ENCODE peak calls at places on chromosomes 7 and 10, in five cellular contexts. One of them, this sample, is unnamed.

GRCh38 chr7:11026452-11027359 is 53.0 kb downstream of the PHF14 start:
- DNase-seq in MG63: no peak
- DNase-seq in thoracic aorta: no peak
- DNase-seq in left ventricle myocardium inferior: no peak
- DNase-seq in naive thymus-derived CD4-positive, alpha-beta T cell: no peak
- DNase-seq in this sample: no peak

GRCh38 chr7:158265743-158266080 is 321.9 kb downstream of the PTPRN2 start:
- DNase-seq in MG63: no peak
- DNase-seq in thoracic aorta: no peak
- DNase-seq in left ventricle myocardium inferior: no peak
- DNase-seq in naive thymus-derived CD4-positive, alpha-beta T cell: no peak
- DNase-seq in this sample: no peak

GRCh38 chr10:80356563-80356999 is at the start of the genes DYDC1 and DYDC2:
- DNase-seq in MG63: peak; percentile 56
- DNase-seq in thoracic aorta: no peak
- DNase-seq in left ventricle myocardium inferior: peak; percentile 45
- DNase-seq in naive thymus-derived CD4-positive, alpha-beta T cell: peak; percentile 46
- DNase-seq in this sample: peak; percentile 3

GRCh38 chr10:3805227-3805790 is 20.3 kb upstream of the KLF6 start:
- DNase-seq in MG63: peak; percentile 34
- DNase-seq in thoracic aorta: peak; percentile 21
- DNase-seq in left ventricle myocardium inferior: no peak
- DNase-seq in naive thymus-derived CD4-positive, alpha-beta T cell: peak; percentile 40
- DNase-seq in this sample: peak; percentile 89

GRCh38 chr7:28681693-28682092 is 269.4 kb downstream of the CREB5 start:
- DNase-seq in MG63: no peak
- DNase-seq in thoracic aorta: no peak
- DNase-seq in left ventricle myocardium inferior: no peak
- DNase-seq in naive thymus-derived CD4-positive, alpha-beta T cell: no peak
- DNase-seq in this sample: no peak

GRCh38 chr7:22153427-22154106 is 203.4 kb downstream of the RAPGEF5 start:
- DNase-seq in MG63: no peak
- DNase-seq in thoracic aorta: no peak
- DNase-seq in left ventricle myocardium inferior: no peak
- DNase-seq in naive thymus-derived CD4-positive, alpha-beta T cell: no peak
- DNase-seq in this sample: no peak

GRCh38 chr10:24988831-24989769 is 26.9 kb downstream of the ENKUR start:
- DNase-seq in MG63: no peak
- DNase-seq in thoracic aorta: no peak
- DNase-seq in left ventricle myocardium inferior: no peak
- DNase-seq in naive thymus-derived CD4-positive, alpha-beta T cell: no peak
- DNase-seq in this sample: no peak

GRCh38 chr7:13742719-13743640 is 246.5 kb downstream of the ETV1 start:
- DNase-seq in MG63: peak; percentile 47
- DNase-seq in thoracic aorta: no peak
- DNase-seq in left ventricle myocardium inferior: no peak
- DNase-seq in naive thymus-derived CD4-positive, alpha-beta T cell: no peak
- DNase-seq in this sample: peak; percentile 64

GRCh38 chr10:70536196-70536920 is 57.8 kb downstream of the PALD1 start:
- DNase-seq in MG63: no peak
- DNase-seq in thoracic aorta: no peak
- DNase-seq in left ventricle myocardium inferior: no peak
- DNase-seq in naive thymus-derived CD4-positive, alpha-beta T cell: no peak
- DNase-seq in this sample: no peak

GRCh38 chr7:114414151-114415053 is at the start of gene FOXP2:
- DNase-seq in MG63: no peak
- DNase-seq in thoracic aorta: no peak
- DNase-seq in left ventricle myocardium inferior: no peak
- DNase-seq in naive thymus-derived CD4-positive, alpha-beta T cell: no peak
- DNase-seq in this sample: peak; percentile 46
- H3K4me3 ChIP-seq in MG63: peak within 1 kb of the TSS; percentile 32
- H3K4me3 ChIP-seq in thoracic aorta: peak within 1 kb of the TSS; percentile 69
- H3K4me3 ChIP-seq in left ventricle myocardium inferior: peak within 1 kb of the TSS; percentile 51
- H3K4me3 ChIP-seq in naive thymus-derived CD4-positive, alpha-beta T cell: no peak within 1 kb of the TSS
- H3K4me3 ChIP-seq in this sample: peak within 1 kb of the TSS; percentile 59

GRCh38 chr10:60035984-60036383 is 129.6 kb upstream of the CCDC6 start:
- DNase-seq in MG63: no peak
- DNase-seq in thoracic aorta: no peak
- DNase-seq in left ventricle myocardium inferior: no peak
- DNase-seq in naive thymus-derived CD4-positive, alpha-beta T cell: no peak
- DNase-seq in this sample: no peak
- H3K4me3 ChIP-seq in MG63: no peak overlapping the region
- H3K4me3 ChIP-seq in thoracic aorta: no peak overlapping the region
- H3K4me3 ChIP-seq in left ventricle myocardium inferior: no peak overlapping the region
- H3K4me3 ChIP-seq in naive thymus-derived CD4-positive, alpha-beta T cell: no peak overlapping the region
- H3K4me3 ChIP-seq in this sample: no peak overlapping the region

DNA sequence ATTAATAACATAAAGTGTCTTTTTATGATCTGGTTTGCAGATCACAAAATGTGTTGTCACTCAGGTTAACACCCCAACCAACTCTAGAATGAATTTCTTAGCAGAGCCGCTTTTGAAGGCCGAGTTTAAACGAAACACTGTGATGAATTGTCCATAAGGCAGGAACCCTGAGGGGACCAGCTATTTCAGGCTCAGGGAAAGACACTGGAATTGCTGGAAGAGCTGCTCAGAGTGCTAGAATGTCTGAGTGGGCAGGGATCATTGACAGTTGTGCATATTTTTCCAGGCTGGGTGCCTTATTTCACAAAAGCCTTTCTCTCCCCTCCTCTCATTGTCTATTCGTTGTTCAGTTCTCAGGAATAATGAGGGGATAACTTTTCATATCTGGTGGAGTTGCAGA is 68.7 kb upstream of the PRKG1 start:
- DNase-seq in MG63: no peak
- DNase-seq in thoracic aorta: no peak
- DNase-seq in left ventricle myocardium inferior: no peak
- DNase-seq in naive thymus-derived CD4-positive, alpha-beta T cell: no peak
- DNase-seq in this sample: no peak
- H3K4me3 ChIP-seq in MG63: no peak overlapping the region
- H3K4me3 ChIP-seq in thoracic aorta: peak overlapping the region; percentile 39
- H3K4me3 ChIP-seq in left ventricle myocardium inferior: no peak overlapping the region
- H3K4me3 ChIP-seq in naive thymus-derived CD4-positive, alpha-beta T cell: no peak overlapping the region
- H3K4me3 ChIP-seq in this sample: no peak overlapping the region

DNA sequence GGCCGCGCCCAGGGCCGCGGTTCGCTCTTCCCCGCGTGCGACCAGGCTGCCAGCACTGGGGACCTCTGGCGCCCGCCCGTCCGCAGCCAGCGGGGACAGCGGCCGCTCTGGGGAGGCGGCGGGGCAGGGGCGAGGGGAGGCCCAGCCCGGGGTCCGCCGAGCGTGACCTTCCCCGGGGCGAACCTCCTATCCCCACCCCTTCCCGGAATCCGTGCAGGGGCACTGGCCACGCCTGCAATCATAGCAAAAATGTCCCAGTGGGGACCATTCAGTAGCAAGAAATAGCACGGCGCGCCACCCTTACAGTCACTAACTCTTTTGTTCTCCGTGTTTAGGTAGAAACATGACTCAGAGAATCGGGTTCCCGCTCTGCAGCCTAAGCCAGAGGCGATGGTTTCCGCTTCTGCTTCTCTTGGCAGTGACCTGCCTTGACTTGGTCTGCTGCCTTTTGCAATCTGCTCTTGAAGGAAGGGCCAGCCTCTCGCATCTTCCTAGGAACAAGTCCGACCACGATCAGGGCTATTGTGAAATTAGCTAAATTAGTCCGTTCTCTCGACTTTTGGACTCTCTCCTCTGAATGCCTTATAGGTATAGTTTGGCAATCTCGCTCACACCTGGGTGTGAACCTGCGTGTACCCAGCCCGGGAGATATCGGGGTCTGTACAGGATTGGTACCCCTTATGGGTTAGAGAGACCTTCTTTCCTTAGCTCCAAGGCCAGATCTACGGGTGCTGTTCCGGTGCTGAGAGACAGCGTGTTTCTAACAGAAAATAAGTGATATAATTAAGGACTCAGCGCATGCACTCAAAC is 79.4 kb upstream of the ACBD5 start:
- DNase-seq in MG63: peak; percentile 69
- DNase-seq in thoracic aorta: peak; percentile 25
- DNase-seq in left ventricle myocardium inferior: peak; percentile 49
- DNase-seq in naive thymus-derived CD4-positive, alpha-beta T cell: no peak
- DNase-seq in this sample: peak; percentile 45
- H3K4me3 ChIP-seq in MG63: peak overlapping the region; percentile 30
- H3K4me3 ChIP-seq in thoracic aorta: peak overlapping the region; percentile 62
- H3K4me3 ChIP-seq in left ventricle myocardium inferior: peak overlapping the region; percentile 63
- H3K4me3 ChIP-seq in naive thymus-derived CD4-positive, alpha-beta T cell: no peak overlapping the region
- H3K4me3 ChIP-seq in this sample: peak overlapping the region; percentile 52

DNA sequence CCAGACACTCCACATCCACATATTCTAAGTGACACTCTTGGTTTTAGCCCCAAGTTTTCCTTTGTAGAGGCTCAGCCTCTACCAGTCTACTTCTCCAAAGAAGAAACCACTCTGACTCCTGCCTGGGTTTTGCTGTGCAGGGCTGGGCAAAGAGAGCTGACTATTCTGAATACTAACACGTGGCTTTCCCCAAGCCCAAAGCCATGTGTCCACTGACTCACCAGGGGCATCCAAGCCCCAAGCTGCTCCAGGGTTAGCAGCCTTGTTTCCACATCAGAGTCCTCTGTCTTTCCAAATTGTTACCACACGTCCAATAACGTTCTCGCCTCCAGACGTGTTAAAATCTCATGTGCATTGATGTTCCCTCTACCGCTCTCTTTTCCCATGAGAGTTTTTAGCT is 8.7 kb downstream of the GALNTL5 start:
- DNase-seq in MG63: no peak
- DNase-seq in thoracic aorta: no peak
- DNase-seq in left ventricle myocardium inferior: no peak
- DNase-seq in naive thymus-derived CD4-positive, alpha-beta T cell: no peak
- DNase-seq in this sample: no peak
- H3K4me3 ChIP-seq in MG63: no peak overlapping the region
- H3K4me3 ChIP-seq in thoracic aorta: no peak overlapping the region
- H3K4me3 ChIP-seq in left ventricle myocardium inferior: no peak overlapping the region
- H3K4me3 ChIP-seq in naive thymus-derived CD4-positive, alpha-beta T cell: no peak overlapping the region
- H3K4me3 ChIP-seq in this sample: no peak overlapping the region

DNA sequence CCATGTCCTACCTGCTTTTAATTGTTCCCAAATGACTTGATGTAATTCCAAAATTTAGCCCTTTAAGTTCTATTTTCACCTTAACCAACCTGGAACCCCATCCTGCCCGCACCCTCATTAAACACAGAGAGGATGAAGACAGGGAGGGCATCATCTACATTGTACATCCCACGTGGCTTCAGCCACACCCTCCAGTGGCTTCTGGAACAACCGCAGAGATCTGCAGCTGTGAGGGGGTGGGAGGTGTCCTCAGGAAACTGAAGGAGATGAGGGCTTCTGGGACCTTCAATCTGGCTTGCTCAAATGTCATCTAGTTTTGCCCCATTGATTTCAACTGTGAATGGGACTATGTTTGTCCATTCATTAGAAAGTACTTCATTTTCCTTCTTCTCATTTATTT is 39.0 kb downstream of the AKR1B1 start:
- DNase-seq in MG63: no peak
- DNase-seq in thoracic aorta: no peak
- DNase-seq in left ventricle myocardium inferior: no peak
- DNase-seq in naive thymus-derived CD4-positive, alpha-beta T cell: no peak
- DNase-seq in this sample: no peak
- H3K4me3 ChIP-seq in MG63: no peak overlapping the region
- H3K4me3 ChIP-seq in thoracic aorta: no peak overlapping the region
- H3K4me3 ChIP-seq in left ventricle myocardium inferior: no peak overlapping the region
- H3K4me3 ChIP-seq in naive thymus-derived CD4-positive, alpha-beta T cell: no peak overlapping the region
- H3K4me3 ChIP-seq in this sample: no peak overlapping the region